ENCODE peak calls at places on chromosome 18, in four cellular contexts. One of them, this sample, is unnamed.

GRCh38 chr18:46567196-46567595 is 89.8 kb downstream of the LOXHD1 start:
- DNase-seq in CD8-positive, alpha-beta memory T cell: no peak
- DNase-seq in fibroblast of lung: no peak
- DNase-seq in Panc1: no peak
- DNase-seq in this sample: no peak

GRCh38 chr18:10140928-10141327 is 227.1 kb downstream of the VAPA start:
- DNase-seq in CD8-positive, alpha-beta memory T cell: no peak
- DNase-seq in fibroblast of lung: peak
- DNase-seq in Panc1: no peak
- DNase-seq in this sample: no peak

GRCh38 chr18:23231340-23232021 is 96.2 kb downstream of the CABLES1 start:
- DNase-seq in Panc1: no peak
- DNase-seq in fibroblast of lung: peak
- DNase-seq in CD8-positive, alpha-beta memory T cell: peak
- DNase-seq in this sample: peak

GRCh38 chr18:45871655-45872054 is 46.2 kb downstream of the SIGLEC15 start:
- DNase-seq in Panc1: no peak
- DNase-seq in fibroblast of lung: no peak
- DNase-seq in CD8-positive, alpha-beta memory T cell: no peak
- DNase-seq in this sample: no peak

GRCh38 chr18:48950536-48951447 is at the start of gene SMAD7:
- DNase-seq in CD8-positive, alpha-beta memory T cell: no peak
- DNase-seq in Panc1: no peak
- DNase-seq in fibroblast of lung: no peak
- DNase-seq in this sample: no peak

GRCh38 chr18:13223341-13224148 is 5.0 kb downstream of the LDLRAD4 start:
- DNase-seq in fibroblast of lung: no peak
- DNase-seq in Panc1: no peak
- DNase-seq in CD8-positive, alpha-beta memory T cell: no peak
- DNase-seq in this sample: no peak

GRCh38 chr18:23237524-23238151 is 102.4 kb downstream of the CABLES1 start:
- DNase-seq in fibroblast of lung: peak
- DNase-seq in CD8-positive, alpha-beta memory T cell: no peak
- DNase-seq in Panc1: no peak
- DNase-seq in this sample: peak

GRCh38 chr18:23302852-23303527 is 150.1 kb upstream of the RIOK3 start:
- DNase-seq in Panc1: no peak
- DNase-seq in fibroblast of lung: peak
- DNase-seq in CD8-positive, alpha-beta memory T cell: no peak
- DNase-seq in this sample: peak

GRCh38 chr18:28793911-28794310 is 617.0 kb upstream of the CDH2 start:
- DNase-seq in fibroblast of lung: no peak
- DNase-seq in Panc1: no peak
- DNase-seq in CD8-positive, alpha-beta memory T cell: no peak
- DNase-seq in this sample: no peak

GRCh38 chr18:38023871-38024270 is 458.3 kb upstream of the CELF4 start:
- DNase-seq in CD8-positive, alpha-beta memory T cell: no peak
- DNase-seq in Panc1: no peak
- DNase-seq in fibroblast of lung: no peak
- DNase-seq in this sample: no peak

GRCh38 chr18:67219821-67220220 is 296.7 kb downstream of the DSEL start:
- DNase-seq in fibroblast of lung: no peak
- DNase-seq in CD8-positive, alpha-beta memory T cell: no peak
- DNase-seq in Panc1: no peak
- DNase-seq in this sample: no peak

GRCh38 chr18:48149020-48149685 is 218.7 kb upstream of the SMAD2 start:
- DNase-seq in fibroblast of lung: no peak
- DNase-seq in Panc1: no peak
- DNase-seq in CD8-positive, alpha-beta memory T cell: no peak
- DNase-seq in this sample: no peak

GRCh38 chr18:3213231-3214059 is 6.3 kb downstream of the MYOM1 start:
- DNase-seq in fibroblast of lung: no peak
- DNase-seq in Panc1: no peak
- DNase-seq in CD8-positive, alpha-beta memory T cell: no peak
- DNase-seq in this sample: peak

GRCh38 chr18:6750411-6750810 is 20.9 kb downstream of the ARHGAP28 start:
- DNase-seq in Panc1: no peak
- DNase-seq in CD8-positive, alpha-beta memory T cell: no peak
- DNase-seq in fibroblast of lung: no peak
- DNase-seq in this sample: no peak

GRCh38 chr18:49585781-49586663 is 24.2 kb downstream of the LIPG start:
- DNase-seq in fibroblast of lung: no peak
- DNase-seq in Panc1: no peak
- DNase-seq in CD8-positive, alpha-beta memory T cell: no peak
- DNase-seq in this sample: no peak

This sample was measured in hepatic stellate cell.